ENCODE peak calls at places on chromosome 7, in four cellular contexts. One of them, this sample, is unnamed.

GRCh38 chr7:125099519-125099918 is 169.9 kb upstream of the POT1 start:
- DNase-seq in lower leg skin: no peak
- DNase-seq in neural progenitor cell: no peak
- DNase-seq in tibial artery: no peak
- DNase-seq in this sample: no peak

GRCh38 chr7:43470110-43470509 is 112.8 kb upstream of the STK17A start:
- DNase-seq in lower leg skin: no peak
- DNase-seq in neural progenitor cell: no peak
- DNase-seq in tibial artery: no peak
- DNase-seq in this sample: no peak

GRCh38 chr7:74454059-74454947 is 597 bp downstream of the GTF2IRD1 start:
- DNase-seq in lower leg skin: no peak
- DNase-seq in neural progenitor cell: peak; percentile 63
- DNase-seq in tibial artery: no peak
- DNase-seq in this sample: peak; percentile 89

GRCh38 chr7:142300689-142301088 is 42.8 kb upstream of the PRSS58 start:
- DNase-seq in lower leg skin: no peak
- DNase-seq in neural progenitor cell: peak; percentile 45
- DNase-seq in tibial artery: no peak
- DNase-seq in this sample: peak; percentile 72

GRCh38 chr7:1542329-1542728 is 11.8 kb downstream of the MAFK start:
- DNase-seq in lower leg skin: no peak
- DNase-seq in neural progenitor cell: no peak
- DNase-seq in tibial artery: no peak
- DNase-seq in this sample: no peak

GRCh38 chr7:16984346-16984745 is 102.6 kb upstream of the AGR3 start:
- DNase-seq in lower leg skin: no peak
- DNase-seq in neural progenitor cell: no peak
- DNase-seq in tibial artery: no peak
- DNase-seq in this sample: no peak

GRCh38 chr7:94450044-94450697 is 55.5 kb downstream of the COL1A2 start:
- DNase-seq in lower leg skin: no peak
- DNase-seq in neural progenitor cell: no peak
- DNase-seq in tibial artery: no peak
- DNase-seq in this sample: no peak

GRCh38 chr7:93538061-93538460 is 36.5 kb downstream of the CALCR start:
- DNase-seq in lower leg skin: no peak
- DNase-seq in neural progenitor cell: no peak
- DNase-seq in tibial artery: no peak
- DNase-seq in this sample: no peak

GRCh38 chr7:101691822-101692384 is 62.8 kb upstream of the MYL10 start:
- DNase-seq in lower leg skin: no peak
- DNase-seq in neural progenitor cell: peak; percentile 35
- DNase-seq in tibial artery: no peak
- DNase-seq in this sample: peak; percentile 62

GRCh38 chr7:94642838-94643653 is 12.9 kb downstream of the SGCE start:
- DNase-seq in lower leg skin: no peak
- DNase-seq in neural progenitor cell: no peak
- DNase-seq in tibial artery: no peak
- DNase-seq in this sample: no peak

GRCh38 chr7:41188163-41189130 is 514.4 kb downstream of the INHBA start:
- DNase-seq in lower leg skin: no peak
- DNase-seq in neural progenitor cell: no peak
- DNase-seq in tibial artery: no peak
- DNase-seq in this sample: no peak

GRCh38 chr7:135923700-135924261 is 53.4 kb downstream of the MTPN start:
- DNase-seq in lower leg skin: no peak
- DNase-seq in neural progenitor cell: no peak
- DNase-seq in tibial artery: no peak
- DNase-seq in this sample: no peak

GRCh38 chr7:129351320-129351719 is 82.9 kb upstream of the STRIP2 start:
- DNase-seq in lower leg skin: no peak
- DNase-seq in neural progenitor cell: no peak
- DNase-seq in tibial artery: no peak
- DNase-seq in this sample: no peak

GRCh38 chr7:71173955-71174354 is 42.0 kb downstream of the GALNT17 start:
- DNase-seq in lower leg skin: peak; percentile 70
- DNase-seq in neural progenitor cell: no peak
- DNase-seq in tibial artery: no peak
- DNase-seq in this sample: no peak

GRCh38 chr7:84700563-84701370 is 486.1 kb downstream of the SEMA3D start:
- DNase-seq in lower leg skin: no peak
- DNase-seq in neural progenitor cell: no peak
- DNase-seq in tibial artery: no peak
- DNase-seq in this sample: no peak

GRCh38 chr7:131170440-131171105 is 157.1 kb upstream of the MKLN1 start:
- DNase-seq in lower leg skin: no peak
- DNase-seq in neural progenitor cell: peak; percentile 27
- DNase-seq in tibial artery: no peak
- DNase-seq in this sample: peak; percentile 30

GRCh38 chr7:92461027-92462003 is 14.0 kb downstream of the GATAD1 start:
- DNase-seq in lower leg skin: no peak
- DNase-seq in neural progenitor cell: peak; percentile 46
- DNase-seq in tibial artery: no peak
- DNase-seq in this sample: peak; percentile 63

GRCh38 chr7:158650821-158651225 is 53.8 kb downstream of the NCAPG2 start:
- DNase-seq in lower leg skin: no peak
- DNase-seq in neural progenitor cell: no peak
- DNase-seq in tibial artery: no peak
- DNase-seq in this sample: no peak

GRCh38 chr7:91941450-91941849 is 788 bp downstream of the AKAP9 start:
- DNase-seq in lower leg skin: no peak
- DNase-seq in neural progenitor cell: peak; percentile 60
- DNase-seq in tibial artery: no peak
- DNase-seq in this sample: peak; percentile 22

GRCh38 chr7:56009695-56010094 is 41.5 kb downstream of the PSPH start:
- DNase-seq in lower leg skin: no peak
- DNase-seq in neural progenitor cell: no peak
- DNase-seq in tibial artery: no peak
- DNase-seq in this sample: no peak

GRCh38 chr7:130872756-130873448 is 138.9 kb upstream of the KLF14 start:
- DNase-seq in lower leg skin: no peak
- DNase-seq in neural progenitor cell: no peak
- DNase-seq in tibial artery: no peak
- DNase-seq in this sample: no peak

GRCh38 chr7:30379741-30380140 is 95.3 kb downstream of the ZNRF2 start:
- DNase-seq in lower leg skin: no peak
- DNase-seq in neural progenitor cell: no peak
- DNase-seq in tibial artery: no peak
- DNase-seq in this sample: no peak

GRCh38 chr7:143263266-143264195 is at the start of gene GSTK1:
- DNase-seq in lower leg skin: peak; percentile 96
- DNase-seq in neural progenitor cell: peak; percentile 79
- DNase-seq in tibial artery: peak; percentile 89
- DNase-seq in this sample: peak; percentile 87

GRCh38 chr7:42314696-42315095 is 77.7 kb upstream of the GLI3 start:
- DNase-seq in lower leg skin: no peak
- DNase-seq in neural progenitor cell: no peak
- DNase-seq in tibial artery: no peak
- DNase-seq in this sample: no peak

GRCh38 chr7:133805426-133805825 is 321.7 kb upstream of the LRGUK start:
- DNase-seq in lower leg skin: no peak
- DNase-seq in neural progenitor cell: no peak
- DNase-seq in tibial artery: no peak
- DNase-seq in this sample: no peak

This sample was measured in H7.